ENCODE peak calls at places on chromosome 6, in seven cellular contexts. Y, E, T, M, O, N and X are unnamed samples.
A peak's percentile ranks its signal among the peaks of the same experiment; 100 is the strongest.

GRCh38 chr6:75155586-75155985 is 50.3 kb downstream of the COL12A1 start:
- DNase-seq in Y (no peak), E (no peak), T (no peak), M (no peak), O (no peak), N (no peak), X (no peak)

GRCh38 chr6:35470663-35471120 is 2.5 kb downstream of the RPL10A start:
- DNase-seq in Y (no peak), E (no peak), T (no peak), M (no peak), O (no peak), N (no peak), X (peak; percentile 44)

GRCh38 chr6:31171931-31172882 is 1.7 kb upstream of the POU5F1 start:
- DNase-seq in Y (no peak), E (no peak), T (no peak), M (no peak), O (no peak), N (no peak), X (peak; percentile 96)

GRCh38 chr6:107941199-107941598 is 16.8 kb downstream of the SEC63 start:
- DNase-seq in Y (no peak), E (no peak), T (no peak), M (no peak), O (no peak), N (no peak), X (no peak)

GRCh38 chr6:3325210-3325609 is 66.5 kb downstream of the PSMG4 start:
- DNase-seq in Y (no peak), E (no peak), T (no peak), M (peak; percentile 63), O (no peak), N (no peak), X (peak; percentile 6)

GRCh38 chr6:5260111-5260620 is 584 bp downstream of the LYRM4 start:
- DNase-seq in Y (peak; percentile 69), E (no peak), T (peak; percentile 41), M (peak; percentile 66), O (peak; percentile 68), N (peak; percentile 81), X (peak; percentile 92)

GRCh38 chr6:38599966-38600550 is 39.7 kb downstream of the BTBD9 start:
- DNase-seq in Y (no peak), E (no peak), T (no peak), M (no peak), O (no peak), N (no peak), X (no peak)

GRCh38 chr6:150076196-150076893 is 7.4 kb upstream of the ULBP3 start:
- DNase-seq in Y (no peak), E (no peak), T (no peak), M (no peak), O (no peak), N (no peak), X (no peak)

GRCh38 chr6:56640374-56640773 is 2.3 kb downstream of the DST start:
- DNase-seq in Y (no peak), E (no peak), T (no peak), M (no peak), O (no peak), N (no peak), X (no peak)

GRCh38 chr6:156697224-156697623 is 80.0 kb upstream of the ARID1B start:
- DNase-seq in Y (no peak), E (no peak), T (no peak), M (no peak), O (no peak), N (no peak), X (no peak)

GRCh38 chr6:129859524-129859923 is 1.6 kb downstream of the TMEM244 start:
- DNase-seq in Y (no peak), E (no peak), T (no peak), M (no peak), O (no peak), N (no peak), X (no peak)

GRCh38 chr6:13709698-13710551 is 1.7 kb downstream of the RANBP9 start:
- DNase-seq in Y (no peak), E (no peak), T (no peak), M (no peak), O (no peak), N (peak; percentile 54), X (no peak)

GRCh38 chr6:27156874-27157460 is 90.5 kb upstream of the PRSS16 start:
- DNase-seq in Y (no peak), E (no peak), T (no peak), M (no peak), O (no peak), N (no peak), X (no peak)

GRCh38 chr6:51553246-51554015 is 534.0 kb downstream of the PKHD1 start:
- DNase-seq in Y (no peak), E (no peak), T (no peak), M (no peak), O (no peak), N (no peak), X (no peak)

GRCh38 chr6:163943647-163944395 is 529.3 kb downstream of the QKI start:
- DNase-seq in Y (peak; percentile 75), E (no peak), T (no peak), M (no peak), O (no peak), N (no peak), X (peak; percentile 84)

GRCh38 chr6:4350571-4351505 is 215.5 kb upstream of the ECI2 start:
- DNase-seq in Y (no peak), E (no peak), T (no peak), M (no peak), O (no peak), N (no peak), X (peak; percentile 11)

GRCh38 chr6:56693988-56694387 is 51.3 kb upstream of the DST start:
- DNase-seq in Y (no peak), E (no peak), T (no peak), M (no peak), O (no peak), N (no peak), X (no peak)

GRCh38 chr6:144999127-144999526 is 714.0 kb downstream of the UTRN start:
- DNase-seq in Y (no peak), E (no peak), T (no peak), M (no peak), O (no peak), N (no peak), X (no peak)

GRCh38 chr6:31652925-31653724 is 664 bp upstream of the BAG6 start:
- DNase-seq in Y (peak; percentile 92), E (peak; percentile 85), T (no peak), M (peak; percentile 95), O (peak; percentile 89), N (peak; percentile 98), X (peak; percentile 95)

GRCh38 chr6:148470141-148470540 is 127.5 kb downstream of the SASH1 start:
- DNase-seq in Y (no peak), E (no peak), T (no peak), M (no peak), O (no peak), N (no peak), X (no peak)

GRCh38 chr6:83417880-83418663 is 12.8 kb downstream of the ME1 start:
- DNase-seq in Y (no peak), E (no peak), T (no peak), M (no peak), O (no peak), N (peak; percentile 27), X (peak; percentile 46)

GRCh38 chr6:147222160-147222838 is 18.1 kb downstream of the STXBP5 start:
- DNase-seq in Y (no peak), E (no peak), T (no peak), M (no peak), O (no peak), N (peak; percentile 30), X (peak; percentile 53)

GRCh38 chr6:28774292-28775051 is 149.3 kb downstream of the TRIM27 start:
- DNase-seq in Y (no peak), E (no peak), T (no peak), M (no peak), O (no peak), N (no peak), X (no peak)

GRCh38 chr6:79250559-79250958 is 16.1 kb upstream of the HMGN3 start:
- DNase-seq in Y (no peak), E (no peak), T (no peak), M (no peak), O (no peak), N (no peak), X (no peak)

GRCh38 chr6:38034269-38034914 is 214.9 kb downstream of the ZFAND3 start:
- DNase-seq in Y (no peak), E (no peak), T (no peak), M (no peak), O (no peak), N (peak; percentile 18), X (no peak)

GRCh38 chr6:56848105-56848504 is 106.8 kb upstream of the BEND6 start:
- DNase-seq in Y (no peak), E (no peak), T (no peak), M (no peak), O (no peak), N (no peak), X (no peak)

GRCh38 chr6:78831492-78831891 is 35.9 kb upstream of the IRAK1BP1 start:
- DNase-seq in Y (no peak), E (no peak), T (no peak), M (no peak), O (no peak), N (no peak), X (no peak)

GRCh38 chr6:64520050-64520449 is 884.4 kb downstream of the PHF3 start:
- DNase-seq in Y (no peak), E (no peak), T (no peak), M (no peak), O (no peak), N (no peak), X (no peak)

GRCh38 chr6:98203170-98203806 is 631.1 kb upstream of the POU3F2 start:
- DNase-seq in Y (no peak), E (no peak), T (no peak), M (no peak), O (no peak), N (no peak), X (no peak)

GRCh38 chr6:135675862-135676261 is 175.6 kb upstream of the PDE7B start:
- DNase-seq in Y (no peak), E (no peak), T (peak; percentile 16), M (no peak), O (no peak), N (peak; percentile 22), X (peak; percentile 72)

GRCh38 chr6:4351857-4352669 is 216.7 kb upstream of the ECI2 start:
- DNase-seq in Y (peak; percentile 67), E (peak; percentile 86), T (no peak), M (peak; percentile 93), O (peak; percentile 34), N (no peak), X (peak; percentile 61)

GRCh38 chr6:168158280-168158979 is 79.4 kb upstream of the FRMD1 start:
- DNase-seq in Y (no peak), E (no peak), T (no peak), M (peak; percentile 56), O (peak; percentile 62), N (no peak), X (peak; percentile 56)

GRCh38 chr6:106973018-106973840 is 1.3 kb downstream of the CD24 start:
- DNase-seq in Y (no peak), E (no peak), T (peak; percentile 21), M (no peak), O (peak; percentile 45), N (no peak), X (peak; percentile 64)

GRCh38 chr6:94510877-94511276 is 1066.5 kb upstream of the MANEA start:
- DNase-seq in Y (no peak), E (no peak), T (no peak), M (peak; percentile 57), O (no peak), N (no peak), X (no peak)

GRCh38 chr6:154202334-154202733 is 154.3 kb downstream of the IPCEF1 start:
- DNase-seq in Y (no peak), E (no peak), T (no peak), M (no peak), O (no peak), N (no peak), X (no peak)

GRCh38 chr6:73394577-73395354 is at the start of gene DDX43:
- DNase-seq in Y (no peak), E (peak; percentile 39), T (no peak), M (peak; percentile 80), O (peak; percentile 51), N (no peak), X (no peak)

GRCh38 chr6:81748946-81749345 is 3.5 kb downstream of the TENT5A start:
- DNase-seq in Y (no peak), E (no peak), T (no peak), M (no peak), O (no peak), N (no peak), X (no peak)

GRCh38 chr6:36904096-36904495 is 18.3 kb downstream of the C6orf89 start:
- DNase-seq in Y (no peak), E (no peak), T (no peak), M (no peak), O (no peak), N (no peak), X (no peak)